ENCODE peak calls at places on chromosome 22, in five cellular contexts. G, A, X, J and P are unnamed samples.

GRCh38 chr22:29716814-29717213 is 3.0 kb upstream of the CABP7 start:
- DNase-seq in G (peak; percentile 42), A (no peak), X (peak; percentile 82), J (peak; percentile 88), P (peak; percentile 93)

GRCh38 chr22:31248138-31248745 is 36.1 kb downstream of the LIMK2 start:
- DNase-seq in G (peak; percentile 53), A (peak; percentile 85), X (peak; percentile 86), J (peak; percentile 92), P (peak; percentile 94)

GRCh38 chr22:19105867-19106802 is 16.1 kb downstream of the DGCR2 start:
- DNase-seq in G (peak; percentile 55), A (peak; percentile 57), X (no peak), J (no peak), P (peak; percentile 51)

GRCh38 chr22:31504282-31504681 is 7.9 kb downstream of the SFI1 start:
- DNase-seq in G (no peak), A (no peak), X (peak; percentile 71), J (no peak), P (no peak)

GRCh38 chr22:31036671-31037550 is 44.2 kb upstream of the SMTN start:
- DNase-seq in G (no peak), A (no peak), X (peak; percentile 84), J (no peak), P (no peak)

GRCh38 chr22:27296091-27296675 is 505.4 kb downstream of the MN1 start:
- DNase-seq in G (no peak), A (peak; percentile 55), X (no peak), J (no peak), P (peak; percentile 28)

GRCh38 chr22:38223289-38223960 is 21.6 kb downstream of the MAFF start:
- DNase-seq in G (peak; percentile 65), A (no peak), X (no peak), J (no peak), P (no peak)

GRCh38 chr22:27906241-27906640 is 12.8 kb downstream of the PITPNB start:
- DNase-seq in G (no peak), A (no peak), X (no peak), J (no peak), P (no peak)

GRCh38 chr22:44667829-44668189 is 34.2 kb upstream of the PRR5 start:
- DNase-seq in G (no peak), A (no peak), X (peak; percentile 49), J (no peak), P (no peak)

GRCh38 chr22:45341503-45341902 is 31.8 kb downstream of the FAM118A start:
- DNase-seq in G (no peak), A (no peak), X (no peak), J (no peak), P (no peak)

GRCh38 chr22:32800158-32800557 is 1.3 kb upstream of the TIMP3 start:
- DNase-seq in G (no peak), A (no peak), X (peak; percentile 51), J (no peak), P (no peak)

GRCh38 chr22:19233189-19233661 is 54.7 kb upstream of the SLC25A1 start:
- DNase-seq in G (no peak), A (no peak), X (no peak), J (no peak), P (no peak)

GRCh38 chr22:43446037-43446803 is 34.4 kb downstream of the MPPED1 start:
- DNase-seq in G (no peak), A (no peak), X (no peak), J (no peak), P (no peak)

DNA sequence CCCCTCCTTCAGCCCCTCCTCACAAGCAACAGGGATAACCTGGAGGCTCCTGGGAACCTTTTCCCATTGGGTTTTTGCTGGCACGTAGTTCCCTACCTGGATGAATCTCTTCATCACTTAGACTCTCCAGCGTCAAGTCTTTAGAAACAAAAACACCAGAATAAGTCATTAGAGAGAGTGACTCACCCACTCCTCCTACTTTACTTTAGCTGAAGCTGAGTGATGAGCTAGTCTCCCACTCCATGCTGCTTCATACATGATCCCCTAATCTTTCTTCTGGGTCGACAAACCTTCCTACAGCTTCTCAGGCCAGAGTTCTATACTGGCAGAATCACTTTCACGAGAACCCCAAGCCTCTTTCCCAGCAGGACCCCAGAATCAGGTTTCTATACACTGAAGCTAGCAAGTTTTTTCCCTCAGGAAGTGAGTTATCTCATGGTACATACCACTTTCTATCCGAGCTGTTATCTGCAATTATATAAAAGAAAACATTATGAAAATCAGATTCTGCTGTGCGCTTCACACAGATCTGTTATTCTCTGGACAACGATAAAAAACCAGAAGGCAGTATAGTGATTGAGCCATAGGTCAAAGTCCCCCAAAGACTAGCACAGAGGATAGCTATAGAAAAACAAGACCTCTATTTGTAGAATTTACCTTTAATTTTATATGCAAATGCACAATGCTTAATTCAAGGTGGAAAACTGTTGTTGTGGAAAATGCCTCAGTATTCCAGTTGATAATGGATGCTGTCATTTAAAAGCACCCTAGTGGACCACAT is 18.7 kb downstream of the DRICH1 start:
- DNase-seq in G (no peak), A (no peak), X (peak; percentile 35), J (no peak), P (no peak)
- TF ChIP-seq EZH2phosphoT487 in G (no peak), A (no peak), X (no peak), J (no peak), P (no peak)

GRCh38 chr22:21025266-21025665 is 7.1 kb downstream of the SLC7A4 start:
- DNase-seq in G (no peak), A (no peak), X (no peak), J (no peak), P (no peak)
- H3K4me2 ChIP-seq in G (no peak overlapping the region), A (no peak overlapping the region), X (no peak overlapping the region), J (no peak overlapping the region), P (no peak overlapping the region)

DNA sequence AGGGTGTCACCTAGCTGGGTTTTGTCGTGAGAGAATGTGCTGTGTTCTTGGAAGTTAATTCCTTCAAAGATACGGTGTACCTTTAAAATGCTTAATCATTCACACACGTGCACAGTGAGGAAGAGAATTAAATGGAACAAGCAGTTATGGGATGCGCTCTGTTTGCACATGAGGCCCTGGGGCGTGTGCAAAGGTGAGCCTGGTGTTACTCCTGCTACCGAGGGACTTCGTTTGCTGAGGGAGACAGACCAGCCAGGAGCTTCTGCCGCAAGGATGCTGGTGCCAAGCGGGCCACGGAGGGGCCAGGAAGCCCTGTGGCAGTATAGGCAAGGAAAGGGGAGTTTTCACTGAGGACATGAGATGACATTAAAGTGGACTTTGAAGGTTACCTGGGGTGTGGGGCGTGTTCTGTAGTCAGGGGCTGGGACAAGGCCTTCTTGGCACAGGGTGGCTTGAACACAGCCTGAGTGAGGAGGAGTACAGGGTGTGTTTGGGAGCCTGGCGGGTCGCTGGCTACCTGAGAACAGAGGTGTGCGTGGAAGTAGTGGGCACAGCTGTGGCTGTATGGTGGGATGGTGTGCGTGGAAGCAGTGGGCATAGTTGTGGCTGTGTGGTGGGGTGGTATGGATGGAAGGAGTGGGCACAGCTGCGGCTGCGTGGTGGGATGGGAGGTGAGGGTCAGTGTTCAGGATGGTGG is 13.5 kb downstream of the TBC1D22A start:
- DNase-seq in G (no peak), A (no peak), X (no peak), J (peak; percentile 69), P (no peak)
- H3K4me1 ChIP-seq in G (peaks cover 61% of the 10 kb centered on the region), A (peaks cover 2% of the 10 kb centered on the region), X (peaks cover 14% of the 10 kb centered on the region), J (peaks cover 26% of the 10 kb centered on the region), P (peaks cover 14% of the 10 kb centered on the region)

DNA sequence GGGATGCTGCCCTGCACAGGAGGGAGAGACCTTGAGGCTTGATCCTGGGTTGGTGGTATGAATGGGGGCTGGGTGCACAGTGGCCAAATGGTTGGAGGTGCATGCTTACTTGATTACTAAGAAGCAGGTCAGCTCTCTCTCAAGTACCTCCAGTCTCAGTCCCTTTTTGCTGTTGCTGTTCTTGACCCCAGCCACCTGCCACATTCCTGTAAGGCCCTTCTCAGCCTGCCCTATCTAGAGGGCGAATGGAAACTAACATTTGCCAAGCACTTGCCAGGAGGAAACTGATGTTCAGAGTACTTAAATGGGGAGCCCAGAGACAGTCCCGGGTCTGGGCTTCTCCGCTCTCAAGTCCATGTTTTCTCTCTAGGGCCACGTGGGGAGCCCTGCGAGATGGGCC is 39.9 kb downstream of the CABIN1 start:
- DNase-seq in G (no peak), A (no peak), X (no peak), J (no peak), P (no peak)
- TF ChIP-seq EZH2phosphoT487 in G (no peak), A (no peak), X (no peak), J (no peak), P (no peak)

GRCh38 chr22:24703101-24703500 is 71.4 kb downstream of the PIWIL3 start:
- DNase-seq in G (no peak), A (no peak), X (peak; percentile 24), J (peak; percentile 56), P (no peak)

GRCh38 chr22:24707477-24707816 is 67.1 kb downstream of the PIWIL3 start:
- DNase-seq in G (no peak), A (no peak), X (no peak), J (no peak), P (peak; percentile 46)

GRCh38 chr22:24706050-24706449 is 68.5 kb downstream of the PIWIL3 start:
- DNase-seq in G (no peak), A (peak; percentile 64), X (no peak), J (no peak), P (peak; percentile 81)

DNA sequence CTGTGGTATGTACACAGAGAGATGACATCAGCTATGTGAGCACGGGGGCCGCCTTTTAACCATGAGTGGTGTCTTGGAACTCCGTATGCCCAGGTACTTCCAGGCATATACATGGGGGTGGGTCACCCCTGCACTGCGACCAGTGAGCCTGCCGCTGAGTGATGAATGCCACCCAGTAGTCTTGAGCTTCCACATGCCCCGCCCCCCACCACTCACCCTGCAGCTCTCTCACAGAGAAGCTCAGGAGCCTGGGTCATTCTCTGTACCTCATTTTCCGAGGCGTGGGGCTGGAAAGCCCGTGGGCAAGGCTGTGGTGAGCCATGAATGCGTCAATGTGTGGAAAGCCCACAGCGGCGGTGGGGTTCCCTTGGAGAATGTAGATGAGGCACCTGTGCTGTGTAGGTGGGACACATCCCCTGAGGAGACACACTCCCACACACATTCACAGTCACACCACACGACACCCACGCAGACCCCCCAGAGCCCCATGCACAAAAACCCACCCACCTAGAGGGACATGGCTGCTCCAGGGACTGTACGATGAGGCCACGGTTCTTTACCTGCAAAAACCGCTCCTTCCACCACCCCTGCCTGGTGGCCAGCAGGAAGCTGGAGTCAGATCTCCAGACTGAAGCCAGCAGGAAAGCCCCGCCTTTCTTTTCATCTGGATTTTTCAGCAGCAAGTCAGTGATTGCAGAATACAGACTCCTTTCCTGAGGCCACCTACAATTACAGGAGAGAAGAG is 67.6 kb downstream of the PIWIL3 start:
- DNase-seq in G (no peak), A (no peak), X (no peak), J (no peak), P (no peak)
- H3K4me2 ChIP-seq in G (no peak overlapping the region), A (no peak overlapping the region), X (no peak overlapping the region), J (no peak overlapping the region), P (no peak overlapping the region)